ENCODE peak calls at places on chromosomes 1 and 21, in eight cellular contexts. One of them, this sample, is unnamed.

GRCh38 chr1:75079535-75080290 is 54.5 kb upstream of the LHX8 start:
- DNase-seq in anterior cingulate cortex: no peak
- DNase-seq in cerebellum: no peak
- DNase-seq in GF-D8: no peak
- DNase-seq in fibroblast of the aortic adventitia: no peak
- DNase-seq in dermis microvascular lymphatic vessel endothelial cell: peak
- DNase-seq in naive thymus-derived CD8-positive, alpha-beta T cell: no peak
- DNase-seq in erythroblast: no peak
- DNase-seq in this sample: no peak

GRCh38 chr1:226575436-226576390 is 27.1 kb downstream of the STUM start:
- DNase-seq in anterior cingulate cortex: no peak
- DNase-seq in cerebellum: no peak
- DNase-seq in GF-D8: no peak
- DNase-seq in fibroblast of the aortic adventitia: no peak
- DNase-seq in dermis microvascular lymphatic vessel endothelial cell: no peak
- DNase-seq in naive thymus-derived CD8-positive, alpha-beta T cell: no peak
- DNase-seq in erythroblast: no peak
- DNase-seq in this sample: no peak

GRCh38 chr1:188022661-188023060 is 1193.9 kb downstream of the PLA2G4A start:
- DNase-seq in anterior cingulate cortex: no peak
- DNase-seq in cerebellum: no peak
- DNase-seq in GF-D8: no peak
- DNase-seq in fibroblast of the aortic adventitia: no peak
- DNase-seq in dermis microvascular lymphatic vessel endothelial cell: no peak
- DNase-seq in naive thymus-derived CD8-positive, alpha-beta T cell: no peak
- DNase-seq in erythroblast: no peak
- DNase-seq in this sample: no peak

GRCh38 chr21:34695434-34695833 is 26.6 kb downstream of the CLIC6 start:
- DNase-seq in anterior cingulate cortex: no peak
- DNase-seq in cerebellum: no peak
- DNase-seq in GF-D8: no peak
- DNase-seq in fibroblast of the aortic adventitia: no peak
- DNase-seq in dermis microvascular lymphatic vessel endothelial cell: no peak
- DNase-seq in naive thymus-derived CD8-positive, alpha-beta T cell: no peak
- DNase-seq in erythroblast: no peak
- DNase-seq in this sample: no peak

GRCh38 chr21:34333150-34333739 is 30.6 kb upstream of the KCNE2 start:
- DNase-seq in anterior cingulate cortex: no peak
- DNase-seq in cerebellum: no peak
- DNase-seq in GF-D8: no peak
- DNase-seq in fibroblast of the aortic adventitia: peak
- DNase-seq in dermis microvascular lymphatic vessel endothelial cell: no peak
- DNase-seq in naive thymus-derived CD8-positive, alpha-beta T cell: no peak
- DNase-seq in erythroblast: no peak
- DNase-seq in this sample: no peak

GRCh38 chr1:50973255-50973654 is 3.2 kb downstream of the CDKN2C start:
- DNase-seq in anterior cingulate cortex: no peak
- DNase-seq in cerebellum: no peak
- DNase-seq in GF-D8: no peak
- DNase-seq in fibroblast of the aortic adventitia: peak
- DNase-seq in dermis microvascular lymphatic vessel endothelial cell: no peak
- DNase-seq in naive thymus-derived CD8-positive, alpha-beta T cell: no peak
- DNase-seq in erythroblast: no peak
- DNase-seq in this sample: no peak

GRCh38 chr1:183956559-183957188 is 80.9 kb downstream of the COLGALT2 start:
- DNase-seq in anterior cingulate cortex: no peak
- DNase-seq in cerebellum: no peak
- DNase-seq in GF-D8: peak
- DNase-seq in fibroblast of the aortic adventitia: peak
- DNase-seq in dermis microvascular lymphatic vessel endothelial cell: no peak
- DNase-seq in naive thymus-derived CD8-positive, alpha-beta T cell: peak
- DNase-seq in erythroblast: no peak
- DNase-seq in this sample: peak

GRCh38 chr1:19344372-19344810 is 32.3 kb downstream of the SLC66A1 start:
- DNase-seq in anterior cingulate cortex: no peak
- DNase-seq in cerebellum: peak
- DNase-seq in GF-D8: no peak
- DNase-seq in fibroblast of the aortic adventitia: peak
- DNase-seq in dermis microvascular lymphatic vessel endothelial cell: peak
- DNase-seq in naive thymus-derived CD8-positive, alpha-beta T cell: peak
- DNase-seq in erythroblast: peak
- DNase-seq in this sample: peak

GRCh38 chr1:154798645-154799044 is 71.4 kb downstream of the KCNN3 start:
- DNase-seq in anterior cingulate cortex: no peak
- DNase-seq in cerebellum: no peak
- DNase-seq in GF-D8: no peak
- DNase-seq in fibroblast of the aortic adventitia: no peak
- DNase-seq in dermis microvascular lymphatic vessel endothelial cell: no peak
- DNase-seq in naive thymus-derived CD8-positive, alpha-beta T cell: no peak
- DNase-seq in erythroblast: no peak
- DNase-seq in this sample: no peak

GRCh38 chr21:36150192-36150711 is 6.4 kb upstream of the DOP1B start:
- DNase-seq in anterior cingulate cortex: no peak
- DNase-seq in cerebellum: no peak
- DNase-seq in GF-D8: peak
- DNase-seq in fibroblast of the aortic adventitia: peak
- DNase-seq in dermis microvascular lymphatic vessel endothelial cell: no peak
- DNase-seq in naive thymus-derived CD8-positive, alpha-beta T cell: no peak
- DNase-seq in erythroblast: no peak
- DNase-seq in this sample: no peak

GRCh38 chr1:36351222-36351977 is 28.0 kb upstream of the EVA1B start:
- DNase-seq in anterior cingulate cortex: no peak
- DNase-seq in cerebellum: no peak
- DNase-seq in GF-D8: no peak
- DNase-seq in fibroblast of the aortic adventitia: peak
- DNase-seq in dermis microvascular lymphatic vessel endothelial cell: no peak
- DNase-seq in naive thymus-derived CD8-positive, alpha-beta T cell: no peak
- DNase-seq in erythroblast: no peak
- DNase-seq in this sample: peak

GRCh38 chr21:44395260-44395659 is 41.8 kb downstream of the TRPM2 start:
- DNase-seq in anterior cingulate cortex: no peak
- DNase-seq in cerebellum: no peak
- DNase-seq in GF-D8: no peak
- DNase-seq in fibroblast of the aortic adventitia: no peak
- DNase-seq in dermis microvascular lymphatic vessel endothelial cell: no peak
- DNase-seq in naive thymus-derived CD8-positive, alpha-beta T cell: no peak
- DNase-seq in erythroblast: no peak
- DNase-seq in this sample: no peak

GRCh38 chr1:166485620-166486019 is 318.8 kb upstream of the FAM78B start:
- DNase-seq in anterior cingulate cortex: no peak
- DNase-seq in cerebellum: no peak
- DNase-seq in GF-D8: no peak
- DNase-seq in fibroblast of the aortic adventitia: no peak
- DNase-seq in dermis microvascular lymphatic vessel endothelial cell: no peak
- DNase-seq in naive thymus-derived CD8-positive, alpha-beta T cell: no peak
- DNase-seq in erythroblast: no peak
- DNase-seq in this sample: peak